ENCODE peak calls at places on chromosome 13, in five cellular contexts. A is endothelial cell of umbilical vein, N is left ventricle myocardium inferior, I is stomach, Q is breast epithelium. C is an unnamed sample.

GRCh38 chr13:27971236-27971645 is 2.1 kb upstream of the CDX2 start:
- DNase-seq in Q (no peak), I (peak), N (no peak), A (no peak), C (peak)

GRCh38 chr13:108433976-108434375 is 164.5 kb downstream of the TNFSF13B start:
- DNase-seq in N (no peak), I (no peak), Q (no peak), A (no peak), C (no peak)

GRCh38 chr13:97280478-97280877 is 58.3 kb downstream of the MBNL2 start:
- DNase-seq in Q (no peak), N (no peak), I (no peak), A (no peak), C (no peak)

GRCh38 chr13:100399455-100399854 is 189.1 kb downstream of the GGACT start:
- DNase-seq in A (no peak), I (no peak), N (no peak), Q (no peak), C (no peak)

GRCh38 chr13:75250526-75251183 is 231.3 kb downstream of the TBC1D4 start:
- DNase-seq in A (peak), I (no peak), N (no peak), Q (no peak), C (no peak)

GRCh38 chr13:101398191-101398590 is 18.1 kb downstream of the NALCN start:
- DNase-seq in A (no peak), N (no peak), I (no peak), Q (no peak), C (no peak)

GRCh38 chr13:27065582-27065981 is 106.0 kb downstream of the USP12 start:
- DNase-seq in A (no peak), Q (no peak), I (no peak), N (no peak), C (no peak)

GRCh38 chr13:28954810-28955209 is 134.7 kb downstream of the MTUS2 start:
- DNase-seq in A (no peak), Q (no peak), N (no peak), I (no peak), C (no peak)

GRCh38 chr13:50094615-50095293 is 79.5 kb downstream of the KCNRG start:
- DNase-seq in Q (no peak), I (no peak), N (no peak), A (no peak), C (no peak)

GRCh38 chr13:21674271-21675009 is 3.6 kb downstream of the FGF9 start:
- DNase-seq in A (no peak), I (no peak), N (peak), Q (no peak), C (peak)

GRCh38 chr13:26168276-26168814 is 53.8 kb downstream of the RNF6 start:
- DNase-seq in I (no peak), N (no peak), A (no peak), Q (no peak), C (no peak)

GRCh38 chr13:110719036-110719710 is 5.7 kb downstream of the ING1 start:
- DNase-seq in N (no peak), I (no peak), A (no peak), Q (no peak), C (peak)

GRCh38 chr13:114068723-114069322 is 63.6 kb downstream of the RASA3 start:
- DNase-seq in A (peak), I (no peak), N (no peak), Q (peak), C (no peak)

GRCh38 chr13:93686399-93686798 is 459.8 kb downstream of the GPC6 start:
- DNase-seq in N (no peak), I (no peak), Q (no peak), A (no peak), C (no peak)

GRCh38 chr13:67439365-67439764 is 209.2 kb upstream of the PCDH9 start:
- DNase-seq in Q (no peak), A (no peak), N (no peak), I (no peak), C (no peak)

GRCh38 chr13:35964764-35965163 is 166.4 kb downstream of the DCLK1 start:
- DNase-seq in Q (no peak), I (no peak), A (peak), N (no peak), C (no peak)

GRCh38 chr13:33110713-33111413 is 94.6 kb downstream of the KL start:
- DNase-seq in N (peak), I (no peak), Q (no peak), A (peak), C (no peak)

GRCh38 chr13:23995283-23996073 is 98.2 kb upstream of the C1QTNF9B start:
- DNase-seq in I (no peak), N (no peak), A (peak), Q (no peak), C (no peak)

GRCh38 chr13:29954082-29955043 is 103.9 kb upstream of the UBL3 start:
- DNase-seq in Q (no peak), I (no peak), N (no peak), A (no peak), C (peak)

DNA sequence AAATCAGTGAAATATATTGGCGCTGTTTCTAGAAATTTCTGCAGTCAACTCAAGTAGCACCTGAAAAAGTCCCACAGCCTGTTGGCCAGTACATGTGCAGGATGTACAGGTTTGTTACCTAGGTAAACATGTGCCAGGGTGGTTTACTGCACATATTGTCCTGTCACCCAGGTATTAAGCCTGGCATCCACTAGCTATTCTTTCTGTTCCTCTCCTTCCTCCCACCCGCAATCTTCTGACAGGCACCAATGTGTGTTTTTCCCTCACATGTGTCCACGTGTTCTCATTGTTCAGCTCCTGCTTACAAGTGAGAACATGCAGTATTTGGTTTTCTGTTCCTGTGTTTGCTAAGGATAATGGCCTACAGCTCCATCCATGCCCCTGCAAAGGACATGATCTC is 13.1 kb upstream of the SCEL start:
- DNase-seq in N (no peak), A (no peak), Q (no peak), I (no peak), C (no peak)
- H3K4me3 ChIP-seq in N (no peak), A (no peak), Q (no peak), I (no peak), C (no peak)

GRCh38 chr13:104900186-104900817 is 1635.2 kb downstream of the EFNB2 start:
- DNase-seq in Q (no peak), I (no peak), N (no peak), A (no peak), C (no peak)
- TF ChIP-seq CTCF in Q (no peak), I (no peak), N (no peak), A (no peak), C (no peak)

GRCh38 chr13:85772379-85772778 is 26.8 kb downstream of the SLITRK6 start:
- DNase-seq in N (no peak), I (no peak), A (no peak), Q (no peak), C (no peak)

DNA sequence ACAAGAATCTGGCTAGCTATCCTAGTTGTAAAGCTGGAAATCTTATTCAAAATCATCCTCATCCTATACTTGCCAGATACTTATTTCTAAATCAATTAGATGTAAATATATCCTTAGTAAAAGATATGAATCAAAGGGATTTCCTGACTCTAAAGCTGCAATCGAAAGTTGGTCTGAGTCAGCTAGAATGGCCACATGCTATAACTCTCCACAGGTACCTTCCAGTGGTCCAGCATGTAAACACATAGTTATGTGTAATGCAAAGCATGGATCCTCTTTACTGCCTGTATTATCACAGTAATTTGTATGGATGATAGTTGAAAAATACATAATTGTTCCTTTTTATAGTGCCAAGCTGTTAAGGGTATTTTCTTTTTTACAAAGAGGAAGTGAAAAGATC is 27.4 kb downstream of the SLITRK6 start:
- DNase-seq in A (no peak), N (no peak), Q (no peak), I (no peak), C (no peak)
- H3K4me3 ChIP-seq in A (no peak), N (no peak), Q (no peak), I (no peak), C (no peak)

GRCh38 chr13:63094069-63094468 is 1678.4 kb upstream of the PCDH20 start:
- DNase-seq in I (no peak), A (no peak), Q (no peak), N (no peak), C (no peak)
- TF ChIP-seq CTCF in I (no peak), A (no peak), Q (no peak), N (no peak), C (no peak)

GRCh38 chr13:60398949-60399589 is 2.0 kb downstream of the TDRD3 start:
- DNase-seq in A (peak), I (peak), N (no peak), Q (no peak), C (no peak)
- H3K4me3 ChIP-seq in A (peak), I (peak), N (peak), Q (peak), C (no peak)